ENCODE peak calls at places on chromosomes 6 and 20, in seven cellular contexts. One of them, this sample, is unnamed.

GRCh38 chr6:165637591-165637990 is 25.4 kb downstream of the PDE10A start:
- DNase-seq in T-cell: no peak
- DNase-seq in Ammon's horn: no peak
- DNase-seq in dermis microvascular lymphatic vessel endothelial cell: no peak
- DNase-seq in omental fat pad: no peak
- DNase-seq in astrocyte: no peak
- DNase-seq in NCI-H1092: no peak
- DNase-seq in this sample: no peak

GRCh38 chr20:62236674-62236996 is 1.7 kb upstream of the OSBPL2 start:
- DNase-seq in T-cell: no peak
- DNase-seq in Ammon's horn: peak
- DNase-seq in dermis microvascular lymphatic vessel endothelial cell: no peak
- DNase-seq in omental fat pad: no peak
- DNase-seq in astrocyte: no peak
- DNase-seq in NCI-H1092: peak
- DNase-seq in this sample: no peak

GRCh38 chr20:59788811-59789210 is 144.6 kb downstream of the SYCP2 start:
- DNase-seq in T-cell: no peak
- DNase-seq in Ammon's horn: no peak
- DNase-seq in dermis microvascular lymphatic vessel endothelial cell: no peak
- DNase-seq in omental fat pad: no peak
- DNase-seq in astrocyte: no peak
- DNase-seq in NCI-H1092: no peak
- DNase-seq in this sample: no peak

GRCh38 chr20:17538517-17539170 is 7.5 kb upstream of the BFSP1 start:
- DNase-seq in T-cell: no peak
- DNase-seq in Ammon's horn: no peak
- DNase-seq in dermis microvascular lymphatic vessel endothelial cell: no peak
- DNase-seq in omental fat pad: no peak
- DNase-seq in astrocyte: peak
- DNase-seq in NCI-H1092: no peak
- DNase-seq in this sample: no peak

GRCh38 chr6:107246249-107246971 is 131.1 kb upstream of the BEND3 start:
- DNase-seq in T-cell: no peak
- DNase-seq in Ammon's horn: no peak
- DNase-seq in dermis microvascular lymphatic vessel endothelial cell: no peak
- DNase-seq in omental fat pad: no peak
- DNase-seq in astrocyte: no peak
- DNase-seq in NCI-H1092: no peak
- DNase-seq in this sample: no peak

GRCh38 chr6:154537942-154538341 is 27.5 kb upstream of the CNKSR3 start:
- DNase-seq in T-cell: no peak
- DNase-seq in Ammon's horn: no peak
- DNase-seq in dermis microvascular lymphatic vessel endothelial cell: no peak
- DNase-seq in omental fat pad: no peak
- DNase-seq in astrocyte: no peak
- DNase-seq in NCI-H1092: no peak
- DNase-seq in this sample: no peak

GRCh38 chr20:50366270-50367103 is 143.7 kb upstream of the PTPN1 start:
- DNase-seq in T-cell: peak
- DNase-seq in Ammon's horn: no peak
- DNase-seq in dermis microvascular lymphatic vessel endothelial cell: peak
- DNase-seq in omental fat pad: peak
- DNase-seq in astrocyte: peak
- DNase-seq in NCI-H1092: peak
- DNase-seq in this sample: peak

GRCh38 chr20:39676857-39677351 is 714.8 kb downstream of the DHX35 start:
- DNase-seq in T-cell: no peak
- DNase-seq in Ammon's horn: peak
- DNase-seq in dermis microvascular lymphatic vessel endothelial cell: peak
- DNase-seq in omental fat pad: no peak
- DNase-seq in astrocyte: no peak
- DNase-seq in NCI-H1092: no peak
- DNase-seq in this sample: no peak

GRCh38 chr6:144104898-144105487 is 9.6 kb upstream of the SF3B5 start:
- DNase-seq in T-cell: peak
- DNase-seq in Ammon's horn: peak
- DNase-seq in dermis microvascular lymphatic vessel endothelial cell: peak
- DNase-seq in omental fat pad: no peak
- DNase-seq in astrocyte: peak
- DNase-seq in NCI-H1092: peak
- DNase-seq in this sample: peak

GRCh38 chr6:47126647-47127339 is 84.7 kb upstream of the ADGRF1 start:
- DNase-seq in T-cell: no peak
- DNase-seq in Ammon's horn: no peak
- DNase-seq in dermis microvascular lymphatic vessel endothelial cell: peak
- DNase-seq in omental fat pad: no peak
- DNase-seq in astrocyte: no peak
- DNase-seq in NCI-H1092: no peak
- DNase-seq in this sample: no peak

GRCh38 chr6:113103618-113104390 is 753.3 kb upstream of the MARCKS start:
- DNase-seq in T-cell: no peak
- DNase-seq in Ammon's horn: no peak
- DNase-seq in dermis microvascular lymphatic vessel endothelial cell: peak
- DNase-seq in omental fat pad: no peak
- DNase-seq in astrocyte: peak
- DNase-seq in NCI-H1092: no peak
- DNase-seq in this sample: no peak

GRCh38 chr6:155224031-155224451 is 39.8 kb upstream of the CLDN20 start:
- DNase-seq in T-cell: no peak
- DNase-seq in Ammon's horn: no peak
- DNase-seq in dermis microvascular lymphatic vessel endothelial cell: peak
- DNase-seq in omental fat pad: no peak
- DNase-seq in astrocyte: peak
- DNase-seq in NCI-H1092: no peak
- DNase-seq in this sample: no peak

GRCh38 chr6:28776269-28777146 is 147.3 kb downstream of the TRIM27 start:
- DNase-seq in T-cell: no peak
- DNase-seq in Ammon's horn: no peak
- DNase-seq in dermis microvascular lymphatic vessel endothelial cell: no peak
- DNase-seq in omental fat pad: no peak
- DNase-seq in astrocyte: no peak
- DNase-seq in NCI-H1092: no peak
- DNase-seq in this sample: no peak

GRCh38 chr6:20058912-20059311 is 153.4 kb downstream of the MBOAT1 start:
- DNase-seq in T-cell: no peak
- DNase-seq in Ammon's horn: no peak
- DNase-seq in dermis microvascular lymphatic vessel endothelial cell: no peak
- DNase-seq in omental fat pad: no peak
- DNase-seq in astrocyte: no peak
- DNase-seq in NCI-H1092: no peak
- DNase-seq in this sample: no peak

GRCh38 chr6:118893095-118893881 is 664 bp upstream of the ASF1A start:
- DNase-seq in T-cell: peak
- DNase-seq in Ammon's horn: peak
- DNase-seq in dermis microvascular lymphatic vessel endothelial cell: peak
- DNase-seq in omental fat pad: no peak
- DNase-seq in astrocyte: peak
- DNase-seq in NCI-H1092: peak
- DNase-seq in this sample: no peak

GRCh38 chr6:99219788-99220187 is 129.7 kb downstream of the FAXC start:
- DNase-seq in T-cell: no peak
- DNase-seq in Ammon's horn: no peak
- DNase-seq in dermis microvascular lymphatic vessel endothelial cell: peak
- DNase-seq in omental fat pad: no peak
- DNase-seq in astrocyte: no peak
- DNase-seq in NCI-H1092: no peak
- DNase-seq in this sample: no peak

GRCh38 chr6:152634773-152635172 is 2.4 kb downstream of the SYNE1 start:
- DNase-seq in T-cell: peak
- DNase-seq in Ammon's horn: no peak
- DNase-seq in dermis microvascular lymphatic vessel endothelial cell: no peak
- DNase-seq in omental fat pad: no peak
- DNase-seq in astrocyte: no peak
- DNase-seq in NCI-H1092: no peak
- DNase-seq in this sample: no peak

GRCh38 chr6:13681305-13682061 is 30.2 kb downstream of the RANBP9 start:
- DNase-seq in T-cell: no peak
- DNase-seq in Ammon's horn: no peak
- DNase-seq in dermis microvascular lymphatic vessel endothelial cell: no peak
- DNase-seq in omental fat pad: no peak
- DNase-seq in astrocyte: no peak
- DNase-seq in NCI-H1092: no peak
- DNase-seq in this sample: no peak

GRCh38 chr20:2382833-2383232 is 2.1 kb downstream of the TGM6 start:
- DNase-seq in T-cell: no peak
- DNase-seq in Ammon's horn: no peak
- DNase-seq in dermis microvascular lymphatic vessel endothelial cell: peak
- DNase-seq in omental fat pad: no peak
- DNase-seq in astrocyte: no peak
- DNase-seq in NCI-H1092: no peak
- DNase-seq in this sample: no peak

This sample was measured in smooth muscle cell of the brain vasculature.